ENCODE peak calls at places on chromosomes 1 and 21, in eight cellular contexts. F is esophagus squamous epithelium, Y is MM.1S, P is choroid plexus epithelial cell, J is GM12891, S is astrocyte of the spinal cord, T is T-helper 17 cell, L is BE2C. Q is an unnamed sample.

GRCh38 chr1:32291145-32291707 is 657 bp upstream of the HDAC1 start:
- DNase-seq in P (peak; percentile 18), S (peak; percentile 44), J (no peak), Y (no peak), T (no peak), L (no peak), F (no peak), Q (no peak)

GRCh38 chr1:80155371-80155770 is 1148.8 kb upstream of the ADGRL4 start:
- DNase-seq in T (no peak), Y (no peak), J (no peak), L (no peak), P (peak; percentile 4), F (no peak), S (no peak), Q (no peak)

GRCh38 chr21:37914211-37914900 is 1.9 kb downstream of the KCNJ6 start:
- DNase-seq in J (no peak), S (peak; percentile 15), P (peak; percentile 16), L (no peak), F (no peak), T (no peak), Y (peak; percentile 65), Q (no peak)

GRCh38 chr1:41758490-41758889 is 160.2 kb downstream of the HIVEP3 start:
- DNase-seq in L (no peak), S (peak; percentile 39), F (no peak), P (peak; percentile 34), Y (no peak), T (no peak), J (no peak), Q (no peak)

GRCh38 chr1:12601690-12602632 is 16.0 kb downstream of the DHRS3 start:
- DNase-seq in L (no peak), J (no peak), P (peak; percentile 74), S (peak; percentile 96), F (no peak), Y (no peak), T (no peak), Q (no peak)

GRCh38 chr21:44433791-44434567 is 21.3 kb upstream of the LRRC3 start:
- DNase-seq in F (no peak), P (no peak), T (no peak), S (no peak), L (no peak), J (no peak), Y (no peak), Q (no peak)

GRCh38 chr1:245085508-245086095 is 69.2 kb upstream of the KIF26B start:
- DNase-seq in J (no peak), L (no peak), F (no peak), P (peak; percentile 94), T (no peak), S (peak; percentile 95), Y (no peak), Q (no peak)

GRCh38 chr1:147168626-147169058 is 3.6 kb downstream of the PRKAB2 start:
- DNase-seq in F (no peak), J (no peak), T (no peak), L (peak; percentile 65), Y (no peak), P (peak; percentile 52), S (peak; percentile 34), Q (no peak)

GRCh38 chr1:1621682-1622577 is 6.6 kb downstream of the MIB2 start:
- DNase-seq in Y (no peak), S (peak; percentile 27), J (no peak), F (no peak), P (no peak), T (no peak), L (no peak), Q (no peak)

GRCh38 chr1:117683571-117684285 is 77.9 kb downstream of the TENT5C start:
- DNase-seq in T (no peak), Y (no peak), P (peak; percentile 10), S (peak; percentile 40), L (no peak), J (no peak), F (no peak), Q (no peak)

GRCh38 chr1:29481031-29481430 is 244.7 kb downstream of the PTPRU start:
- DNase-seq in T (no peak), P (no peak), Y (no peak), L (no peak), S (no peak), F (no peak), J (no peak), Q (no peak)

GRCh38 chr21:40139636-40140035 is 272.4 kb downstream of the PCP4 start:
- DNase-seq in P (no peak), T (no peak), L (no peak), Y (no peak), J (no peak), F (no peak), S (no peak), Q (no peak)

GRCh38 chr1:232868793-232869491 is 63.7 kb downstream of the MAP10 start:
- DNase-seq in S (peak; percentile 95), Y (no peak), F (no peak), J (no peak), T (no peak), P (peak; percentile 96), L (peak; percentile 77), Q (no peak)

GRCh38 chr1:5374176-5374575 is 618.0 kb downstream of the NPHP4 start:
- DNase-seq in S (no peak), T (no peak), Y (no peak), F (no peak), P (no peak), L (no peak), J (no peak), Q (no peak)

GRCh38 chr1:30034627-30035521 is 688.5 kb downstream of the MATN1 start:
- DNase-seq in P (no peak), T (no peak), J (no peak), F (no peak), Y (no peak), L (peak; percentile 49), S (no peak), Q (no peak)

GRCh38 chr1:167447521-167448136 is 70.7 kb downstream of the CD247 start:
- DNase-seq in L (no peak), S (no peak), J (no peak), P (no peak), T (peak; percentile 37), F (no peak), Y (peak; percentile 82), Q (no peak)

GRCh38 chr1:205344010-205344808 is 12.5 kb downstream of the KLHDC8A start:
- DNase-seq in P (no peak), J (no peak), F (no peak), Y (no peak), S (no peak), T (peak; percentile 20), L (peak; percentile 55), Q (no peak)

GRCh38 chr1:84403362-84403761 is 5.1 kb downstream of the DNASE2B start:
- DNase-seq in Y (no peak), J (no peak), T (no peak), S (no peak), L (no peak), F (no peak), P (no peak), Q (no peak)

GRCh38 chr1:89356658-89357400 is 7.0 kb upstream of the GBP6 start:
- DNase-seq in F (no peak), S (peak; percentile 64), L (no peak), T (no peak), Y (no peak), J (no peak), P (peak; percentile 41), Q (no peak)

GRCh38 chr1:52602328-52603300 is at the start of gene GPX7:
- DNase-seq in L (peak; percentile 46), J (peak; percentile 62), T (peak; percentile 47), F (no peak), P (peak; percentile 52), Y (peak; percentile 33), S (peak; percentile 43), Q (no peak)

GRCh38 chr1:12244078-12244477 is 14.2 kb downstream of the VPS13D start:
- DNase-seq in F (no peak), J (no peak), Y (no peak), L (no peak), P (peak; percentile 50), T (no peak), S (no peak), Q (no peak)

GRCh38 chr1:214044438-214045214 is 56.9 kb downstream of the PROX1 start:
- DNase-seq in P (no peak), Y (no peak), J (no peak), S (no peak), L (no peak), T (no peak), F (no peak), Q (no peak)

GRCh38 chr1:231738554-231738953 is 112.0 kb downstream of the DISC1 start:
- DNase-seq in S (no peak), Y (no peak), J (no peak), L (no peak), P (no peak), T (no peak), F (no peak), Q (no peak)

GRCh38 chr1:31637915-31638673 is 6.6 kb downstream of the PEF1 start:
- DNase-seq in S (no peak), T (no peak), J (no peak), L (no peak), Y (no peak), P (no peak), F (no peak), Q (no peak)

GRCh38 chr1:113809651-113810602 is 2.3 kb downstream of the RSBN1 start:
- DNase-seq in L (no peak), S (peak; percentile 22), J (no peak), F (no peak), T (no peak), Y (no peak), P (peak; percentile 30), Q (no peak)

GRCh38 chr1:37258068-37258467 is 216.3 kb upstream of the ZC3H12A start:
- DNase-seq in P (no peak), L (peak; percentile 71), J (no peak), F (no peak), S (no peak), Y (no peak), T (no peak), Q (no peak)

GRCh38 chr1:151325231-151325630 is 2.0 kb downstream of the PI4KB start:
- DNase-seq in S (no peak), Y (no peak), T (no peak), J (no peak), L (no peak), F (no peak), P (no peak), Q (no peak)

GRCh38 chr1:147580200-147580557 is 38.9 kb downstream of the BCL9 start:
- DNase-seq in T (no peak), Y (no peak), S (peak; percentile 59), F (no peak), L (no peak), P (peak; percentile 31), J (no peak), Q (no peak)

GRCh38 chr1:119279441-119280415 is 88.9 kb upstream of the HAO2 start:
- DNase-seq in T (no peak), S (peak; percentile 82), Y (no peak), P (peak; percentile 91), L (no peak), J (no peak), F (no peak), Q (no peak)

GRCh38 chr1:222928212-222928611 is 113.4 kb downstream of the DISP1 start:
- DNase-seq in T (no peak), J (no peak), P (peak; percentile 88), F (no peak), L (peak; percentile 20), S (peak; percentile 45), Y (no peak), Q (no peak)